ENCODE peak calls at places on chromosomes 11 and 22, in nine cellular contexts. W, T, V, I, H, O, K, B and D are unnamed samples.

GRCh38 chr11:6377902-6378694 is 12.2 kb upstream of the SMPD1 start:
- DNase-seq in W (peak), T (no peak), V (no peak), I (no peak), H (no peak), O (no peak), K (no peak), B (no peak), D (no peak)

GRCh38 chr11:65150513-65151271 is 16.4 kb upstream of the SYVN1 start:
- DNase-seq in W (peak), T (peak), V (no peak), I (peak), H (peak), O (peak), K (peak), B (peak), D (peak)

GRCh38 chr22:39236321-39237275 is 8.2 kb downstream of the PDGFB start:
- DNase-seq in W (peak), T (no peak), V (no peak), I (peak), H (no peak), O (no peak), K (peak), B (no peak), D (no peak)

GRCh38 chr22:23219787-23220484 is 39.6 kb downstream of the BCR start:
- DNase-seq in W (peak), T (no peak), V (no peak), I (peak), H (no peak), O (peak), K (peak), B (peak), D (no peak)

GRCh38 chr11:12712132-12712531 is 37.9 kb downstream of the TEAD1 start:
- DNase-seq in W (no peak), T (no peak), V (no peak), I (no peak), H (no peak), O (no peak), K (no peak), B (no peak), D (no peak)

GRCh38 chr22:46399625-46400024 is 64.1 kb downstream of the TRMU start:
- DNase-seq in W (no peak), T (no peak), V (no peak), I (no peak), H (no peak), O (no peak), K (no peak), B (no peak), D (no peak)

GRCh38 chr11:87870081-87870480 is 305.2 kb downstream of the RAB38 start:
- DNase-seq in W (no peak), T (peak), V (no peak), I (no peak), H (no peak), O (no peak), K (no peak), B (no peak), D (no peak)

GRCh38 chr11:489610-490185 is 17.3 kb downstream of the RNH1 start:
- DNase-seq in W (no peak), T (no peak), V (no peak), I (peak), H (no peak), O (no peak), K (no peak), B (no peak), D (no peak)

GRCh38 chr11:60056349-60056969 is at the start of gene MS4A3:
- DNase-seq in W (no peak), T (no peak), V (no peak), I (no peak), H (no peak), O (no peak), K (no peak), B (no peak), D (no peak)

GRCh38 chr11:32881286-32881685 is 11.3 kb upstream of the QSER1 start:
- DNase-seq in W (no peak), T (no peak), V (no peak), I (no peak), H (no peak), O (no peak), K (no peak), B (no peak), D (no peak)

GRCh38 chr11:13261600-13262061 is 16.0 kb upstream of the BMAL1 start:
- DNase-seq in W (peak), T (peak), V (no peak), I (no peak), H (no peak), O (no peak), K (peak), B (peak), D (peak)

GRCh38 chr22:17727244-17727892 is 46.9 kb downstream of the BID start:
- DNase-seq in W (no peak), T (no peak), V (no peak), I (no peak), H (no peak), O (no peak), K (no peak), B (no peak), D (no peak)

GRCh38 chr11:44416776-44417175 is 106.8 kb upstream of the ALX4 start:
- DNase-seq in W (no peak), T (no peak), V (no peak), I (no peak), H (no peak), O (no peak), K (no peak), B (peak), D (no peak)

GRCh38 chr22:20249797-20250354 is 18.2 kb downstream of the RTN4R start:
- DNase-seq in W (peak), T (no peak), V (no peak), I (no peak), H (no peak), O (no peak), K (peak), B (no peak), D (peak)

GRCh38 chr11:68751331-68751856 is at the start of gene TESMIN:
- DNase-seq in W (peak), T (no peak), V (peak), I (peak), H (peak), O (peak), K (peak), B (no peak), D (no peak)

GRCh38 chr11:110886241-110886640 is 174.0 kb upstream of the ARHGAP20 start:
- DNase-seq in W (no peak), T (no peak), V (no peak), I (no peak), H (no peak), O (no peak), K (no peak), B (no peak), D (no peak)

GRCh38 chr22:17172172-17172833 is 13.2 kb upstream of the HDHD5 start:
- DNase-seq in W (no peak), T (no peak), V (no peak), I (peak), H (no peak), O (no peak), K (no peak), B (no peak), D (no peak)

GRCh38 chr11:134864233-134864967 is 452.4 kb upstream of the B3GAT1 start:
- DNase-seq in W (no peak), T (no peak), V (no peak), I (no peak), H (no peak), O (no peak), K (no peak), B (no peak), D (no peak)

GRCh38 chr11:36364551-36364950 is 68.5 kb downstream of the PRR5L start:
- DNase-seq in W (no peak), T (no peak), V (no peak), I (no peak), H (no peak), O (no peak), K (no peak), B (no peak), D (no peak)

GRCh38 chr22:16960220-16960883 is 47.7 kb downstream of the GAB4 start:
- DNase-seq in W (no peak), T (no peak), V (no peak), I (no peak), H (no peak), O (no peak), K (no peak), B (no peak), D (no peak)

GRCh38 chr11:96390403-96390830 is 604 bp downstream of the JRKL start:
- DNase-seq in W (peak), T (no peak), V (no peak), I (no peak), H (no peak), O (no peak), K (peak), B (no peak), D (no peak)

GRCh38 chr22:44702479-44703219 is 645 bp downstream of the PRR5 start:
- DNase-seq in W (peak), T (no peak), V (no peak), I (peak), H (no peak), O (peak), K (peak), B (no peak), D (no peak)

GRCh38 chr11:128250482-128250881 is 336.9 kb downstream of the ETS1 start:
- DNase-seq in W (no peak), T (no peak), V (no peak), I (no peak), H (no peak), O (no peak), K (no peak), B (no peak), D (no peak)

GRCh38 chr11:118916842-118917388 is 8.8 kb downstream of the BCL9L start:
- DNase-seq in W (peak), T (peak), V (no peak), I (peak), H (no peak), O (no peak), K (peak), B (no peak), D (peak)

GRCh38 chr11:27605422-27605821 is 94.8 kb downstream of the BDNF start:
- DNase-seq in W (no peak), T (no peak), V (no peak), I (no peak), H (no peak), O (no peak), K (no peak), B (no peak), D (no peak)

GRCh38 chr22:50529416-50530279 is at the start of gene TYMP:
- DNase-seq in W (peak), T (no peak), V (no peak), I (peak), H (peak), O (peak), K (no peak), B (no peak), D (no peak)
- H3K4me3 ChIP-seq in W (peak), T (peak), V (peak), I (peak), H (peak), O (peak), K (peak), B (peak), D (peak)

GRCh38 chr11:66314561-66315497 is 2.0 kb downstream of the CD248 start:
- DNase-seq in W (no peak), T (no peak), V (no peak), I (peak), H (no peak), O (no peak), K (no peak), B (no peak), D (no peak)

GRCh38 chr11:66316849-66317251 is at the start of gene CD248:
- DNase-seq in W (peak), T (no peak), V (no peak), I (peak), H (peak), O (no peak), K (peak), B (no peak), D (peak)

GRCh38 chr11:66315921-66316811 is 678 bp downstream of the CD248 start:
- DNase-seq in W (no peak), T (no peak), V (no peak), I (peak), H (no peak), O (no peak), K (peak), B (no peak), D (no peak)

GRCh38 chr11:66314186-66314501 is 2.7 kb downstream of the CD248 start:
- DNase-seq in W (no peak), T (no peak), V (no peak), I (no peak), H (no peak), O (no peak), K (no peak), B (no peak), D (no peak)

GRCh38 chr11:66315498-66315885 is 1.4 kb downstream of the CD248 start:
- DNase-seq in W (no peak), T (no peak), V (no peak), I (peak), H (no peak), O (no peak), K (no peak), B (no peak), D (no peak)
- H3K4me3 ChIP-seq in W (peak), T (peak), V (no peak), I (no peak), H (peak), O (peak), K (no peak), B (no peak), D (peak)

GRCh38 chr11:14972581-14973490 is 685 bp upstream of the CALCA start:
- DNase-seq in W (no peak), T (no peak), V (no peak), I (no peak), H (no peak), O (no peak), K (no peak), B (no peak), D (no peak)

GRCh38 chr11:14971865-14972580 is at the start of gene CALCA:
- DNase-seq in W (no peak), T (no peak), V (no peak), I (peak), H (no peak), O (no peak), K (no peak), B (no peak), D (no peak)

GRCh38 chr11:14973621-14974020 is 1.5 kb upstream of the CALCA start:
- DNase-seq in W (peak), T (no peak), V (no peak), I (peak), H (no peak), O (no peak), K (peak), B (no peak), D (no peak)

GRCh38 chr11:14974723-14975587 is 2.8 kb upstream of the CALCA start:
- DNase-seq in W (peak), T (no peak), V (no peak), I (peak), H (no peak), O (peak), K (peak), B (no peak), D (no peak)

DNA sequence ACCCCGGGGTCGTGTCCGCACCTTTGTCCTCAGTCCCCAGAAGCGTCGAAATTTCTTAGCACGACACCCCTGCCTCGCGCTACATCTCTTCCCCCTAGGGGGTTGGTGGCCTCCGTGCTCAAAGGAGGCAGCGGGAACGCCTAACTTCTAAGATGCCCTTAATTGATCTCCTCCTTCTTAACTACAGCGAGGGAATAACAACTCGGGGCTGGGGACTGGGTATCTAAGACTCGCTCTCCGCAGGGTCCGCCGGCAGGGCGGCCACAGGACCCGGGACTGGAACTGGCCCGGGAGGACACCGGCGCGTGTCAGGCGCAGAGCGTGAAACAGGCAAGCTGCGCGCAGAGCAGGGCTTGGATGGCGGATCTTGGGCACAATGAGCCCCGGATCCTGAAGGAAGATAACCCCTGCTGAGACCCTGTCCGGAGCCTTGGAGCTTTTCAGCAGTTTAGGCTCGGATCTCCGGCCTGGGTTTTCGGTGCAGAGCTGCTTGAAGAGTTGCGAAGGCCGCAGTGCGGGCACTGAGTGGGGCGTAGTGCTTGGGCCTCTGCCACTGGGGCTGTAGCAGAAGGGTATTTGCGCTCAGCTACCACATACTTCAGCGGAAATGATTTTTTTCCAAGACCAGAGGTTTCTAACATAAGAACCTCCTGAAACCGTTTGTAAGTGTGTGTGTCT is 2.0 kb upstream of the CALCA start:
- DNase-seq in W (no peak), T (no peak), V (no peak), I (peak), H (no peak), O (no peak), K (no peak), B (no peak), D (no peak)
- H3K4me3 ChIP-seq in W (no peak), T (no peak), V (peak), I (no peak), H (peak), O (no peak), K (peak), B (no peak), D (peak)

DNA sequence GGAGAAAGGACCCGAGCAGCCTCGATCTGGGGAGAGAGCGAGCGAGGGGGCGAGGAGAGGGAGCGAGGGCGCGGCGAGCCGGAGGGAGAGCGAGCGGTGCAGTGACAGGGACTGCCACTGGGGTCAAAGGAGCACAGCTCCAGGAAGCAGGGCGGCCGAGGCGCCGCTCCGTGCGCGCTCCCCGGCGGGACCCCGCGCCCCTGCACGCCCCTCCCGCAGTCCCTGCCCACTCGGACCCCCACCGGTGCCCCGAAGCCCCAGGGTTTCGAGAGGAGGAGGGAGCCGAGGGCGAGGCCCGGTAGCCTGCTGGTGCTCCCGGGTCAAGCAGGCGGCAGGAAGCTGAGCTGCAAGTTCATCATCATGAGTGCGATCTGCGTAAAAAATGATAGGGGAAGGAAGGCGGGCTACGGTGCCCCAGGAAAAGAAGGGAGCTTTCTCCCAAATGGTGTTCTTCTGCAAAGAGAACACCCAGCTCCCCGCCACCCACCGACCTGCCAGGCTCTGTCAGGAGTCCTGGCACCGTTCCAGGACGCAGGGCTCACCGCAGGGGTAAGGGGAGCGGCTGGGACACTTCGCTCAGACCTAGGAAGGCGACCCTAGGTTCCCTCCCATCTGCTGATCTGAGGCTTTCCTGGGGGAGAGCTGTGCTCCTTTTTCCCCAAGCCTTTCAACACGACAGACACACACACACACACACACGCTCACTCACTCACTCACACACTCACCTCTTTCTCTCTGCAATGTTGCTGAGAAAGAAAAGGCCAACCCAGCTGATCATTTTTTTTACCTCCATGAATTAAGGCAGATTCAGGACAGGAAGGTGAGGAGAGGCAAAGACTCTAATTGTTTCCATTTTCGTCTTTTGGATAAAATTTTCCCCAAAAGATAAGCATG is at the start of gene MPPED2:
- DNase-seq in W (no peak), T (no peak), V (no peak), I (peak), H (no peak), O (peak), K (no peak), B (no peak), D (no peak)
- H3K4me3 ChIP-seq in W (peak), T (no peak), V (peak), I (peak), H (peak), O (peak), K (peak), B (peak), D (peak)

GRCh38 chr11:76170473-76170872 is 35.8 kb downstream of the WNT11 start:
- DNase-seq in W (no peak), T (no peak), V (no peak), I (peak), H (no peak), O (no peak), K (no peak), B (no peak), D (no peak)
- H3K4me3 ChIP-seq in W (no peak), T (no peak), V (no peak), I (no peak), H (no peak), O (no peak), K (no peak), B (no peak), D (no peak)

DNA sequence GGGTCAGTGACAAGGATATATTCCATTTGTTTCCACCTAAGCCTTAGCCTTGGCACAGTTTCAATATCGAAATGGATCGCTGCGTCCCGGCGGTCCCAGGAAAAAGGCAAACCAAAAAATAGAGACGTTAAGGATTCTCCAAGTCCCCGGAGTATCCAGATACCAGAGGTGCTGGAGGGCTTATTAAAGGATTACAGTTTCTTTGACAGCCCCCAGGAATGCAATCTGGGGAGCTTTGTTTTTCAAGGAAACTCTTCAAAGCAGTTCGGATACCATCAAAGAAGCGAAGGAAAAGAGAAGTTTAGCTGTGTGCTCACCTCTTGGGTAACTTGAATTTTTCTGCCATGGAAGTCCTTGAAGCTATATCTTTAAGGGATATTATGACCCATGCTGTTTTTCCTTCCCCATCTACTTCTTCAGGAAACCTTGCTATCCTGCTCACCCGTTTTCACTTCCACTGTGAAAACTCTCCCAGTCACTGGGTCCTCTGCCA is 600 bp upstream of the GPR83 start:
- DNase-seq in W (no peak), T (no peak), V (no peak), I (no peak), H (no peak), O (no peak), K (no peak), B (no peak), D (no peak)
- H3K4me3 ChIP-seq in W (peak), T (peak), V (peak), I (no peak), H (no peak), O (no peak), K (peak), B (peak), D (peak)